ENCODE peak calls at places on chromosome 11, in seven cellular contexts. One of them, this sample, is unnamed.

GRCh38 chr11:107856981-107857517 is 1.5 kb downstream of the SLC35F2 start:
- DNase-seq in cardiac muscle cell: no peak
- DNase-seq in K562: no peak
- DNase-seq in stomach: no peak
- DNase-seq in GM23338: no peak
- DNase-seq in H9: no peak
- DNase-seq in A549: peak; percentile 24
- DNase-seq in this sample: no peak

GRCh38 chr11:110409174-110409573 is 20.6 kb upstream of the FDX1 start:
- DNase-seq in cardiac muscle cell: peak; percentile 71
- DNase-seq in K562: no peak
- DNase-seq in stomach: no peak
- DNase-seq in GM23338: no peak
- DNase-seq in H9: no peak
- DNase-seq in A549: no peak
- DNase-seq in this sample: no peak

GRCh38 chr11:64757549-64758329 is 2.0 kb downstream of the PYGM start:
- DNase-seq in cardiac muscle cell: no peak
- DNase-seq in K562: no peak
- DNase-seq in stomach: no peak
- DNase-seq in GM23338: no peak
- DNase-seq in H9: no peak
- DNase-seq in A549: no peak
- DNase-seq in this sample: no peak

GRCh38 chr11:126186708-126187481 is 24.6 kb downstream of the RPUSD4 start:
- DNase-seq in cardiac muscle cell: no peak
- DNase-seq in K562: no peak
- DNase-seq in stomach: no peak
- DNase-seq in GM23338: peak; percentile 53
- DNase-seq in H9: no peak
- DNase-seq in A549: no peak
- DNase-seq in this sample: no peak

GRCh38 chr11:22785251-22785650 is 44.4 kb downstream of the SVIP start:
- DNase-seq in cardiac muscle cell: peak; percentile 63
- DNase-seq in K562: no peak
- DNase-seq in stomach: no peak
- DNase-seq in GM23338: no peak
- DNase-seq in H9: no peak
- DNase-seq in A549: no peak
- DNase-seq in this sample: no peak

GRCh38 chr11:75449271-75449670 is 16.3 kb upstream of the KLHL35 start:
- DNase-seq in cardiac muscle cell: no peak
- DNase-seq in K562: no peak
- DNase-seq in stomach: no peak
- DNase-seq in GM23338: no peak
- DNase-seq in H9: no peak
- DNase-seq in A549: no peak
- DNase-seq in this sample: no peak

GRCh38 chr11:116692318-116693106 is 80.3 kb downstream of the BUD13 start:
- DNase-seq in cardiac muscle cell: no peak
- DNase-seq in K562: peak; percentile 3
- DNase-seq in stomach: no peak
- DNase-seq in GM23338: no peak
- DNase-seq in H9: no peak
- DNase-seq in A549: no peak
- DNase-seq in this sample: no peak

GRCh38 chr11:36394056-36394455 is 98.0 kb downstream of the PRR5L start:
- DNase-seq in cardiac muscle cell: no peak
- DNase-seq in K562: no peak
- DNase-seq in stomach: no peak
- DNase-seq in GM23338: no peak
- DNase-seq in H9: no peak
- DNase-seq in A549: no peak
- DNase-seq in this sample: no peak

GRCh38 chr11:9528573-9529332 is 44.7 kb upstream of the WEE1 start:
- DNase-seq in cardiac muscle cell: no peak
- DNase-seq in K562: no peak
- DNase-seq in stomach: no peak
- DNase-seq in GM23338: no peak
- DNase-seq in H9: no peak
- DNase-seq in A549: no peak
- DNase-seq in this sample: no peak

GRCh38 chr11:1532606-1533341 is 39.3 kb downstream of the DUSP8 start:
- DNase-seq in cardiac muscle cell: no peak
- DNase-seq in K562: no peak
- DNase-seq in stomach: no peak
- DNase-seq in GM23338: no peak
- DNase-seq in H9: no peak
- DNase-seq in A549: no peak
- DNase-seq in this sample: no peak

GRCh38 chr11:122979815-122980656 is 1.6 kb downstream of the BSX start:
- DNase-seq in cardiac muscle cell: no peak
- DNase-seq in K562: no peak
- DNase-seq in stomach: no peak
- DNase-seq in GM23338: peak; percentile 55
- DNase-seq in H9: peak; percentile 47
- DNase-seq in A549: no peak
- DNase-seq in this sample: no peak

GRCh38 chr11:74366576-74366975 is 31.7 kb downstream of the PGM2L1 start:
- DNase-seq in cardiac muscle cell: peak; percentile 92
- DNase-seq in K562: no peak
- DNase-seq in stomach: no peak
- DNase-seq in GM23338: peak; percentile 38
- DNase-seq in H9: no peak
- DNase-seq in A549: no peak
- DNase-seq in this sample: no peak

GRCh38 chr11:118438314-118438931 is 2.1 kb downstream of the KMT2A start:
- DNase-seq in cardiac muscle cell: peak; percentile 86
- DNase-seq in K562: peak; percentile 35
- DNase-seq in stomach: no peak
- DNase-seq in GM23338: peak; percentile 80
- DNase-seq in H9: peak; percentile 63
- DNase-seq in A549: peak; percentile 61
- DNase-seq in this sample: peak; percentile 27

GRCh38 chr11:122322369-122322768 is 206.4 kb upstream of the BLID start:
- DNase-seq in cardiac muscle cell: peak; percentile 78
- DNase-seq in K562: no peak
- DNase-seq in stomach: no peak
- DNase-seq in GM23338: no peak
- DNase-seq in H9: no peak
- DNase-seq in A549: no peak
- DNase-seq in this sample: no peak

GRCh38 chr11:133163463-133164419 is 368.6 kb downstream of the OPCML start:
- DNase-seq in cardiac muscle cell: peak; percentile 61
- DNase-seq in K562: peak; percentile 17
- DNase-seq in stomach: no peak
- DNase-seq in GM23338: peak; percentile 86
- DNase-seq in H9: peak; percentile 40
- DNase-seq in A549: peak; percentile 42
- DNase-seq in this sample: no peak
- TF ChIP-seq CTCF in cardiac muscle cell: peak; percentile 68
- TF ChIP-seq CTCF in K562: peak; percentile 43
- TF ChIP-seq CTCF in stomach: peak; percentile 58
- TF ChIP-seq CTCF in GM23338: peak; percentile 87
- TF ChIP-seq CTCF in H9: peak; percentile 86
- TF ChIP-seq CTCF in A549: peak; percentile 42
- TF ChIP-seq CTCF in this sample: peak; percentile 71

DNA sequence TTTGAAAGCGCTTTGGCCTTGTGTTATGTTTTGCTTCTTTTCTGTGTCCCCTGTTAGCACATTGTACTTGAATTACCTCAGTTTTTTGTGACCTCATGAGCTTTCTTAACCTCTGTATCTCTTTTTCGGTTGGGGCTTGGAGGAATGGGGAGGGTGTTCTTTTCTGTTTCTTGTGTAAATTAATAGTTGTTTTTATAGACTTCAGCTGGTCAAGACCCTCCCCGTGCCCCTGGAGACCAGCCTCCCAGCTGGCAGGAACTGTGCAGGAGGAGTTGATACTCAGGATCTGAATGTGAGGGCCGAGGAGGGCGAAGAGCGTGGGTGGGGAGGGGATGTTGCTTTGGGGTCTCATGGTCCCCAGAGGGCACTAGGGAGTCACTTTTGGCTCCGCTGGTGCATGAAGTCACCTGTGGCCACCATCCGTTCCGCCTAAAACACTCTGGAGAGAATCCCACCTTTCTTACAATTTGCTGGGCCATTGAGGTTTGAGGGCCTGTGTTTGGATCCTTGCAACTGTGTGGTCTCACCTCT is 44.3 kb upstream of the NNMT start:
- DNase-seq in cardiac muscle cell: no peak
- DNase-seq in K562: peak; percentile 61
- DNase-seq in stomach: no peak
- DNase-seq in GM23338: peak; percentile 74
- DNase-seq in H9: peak; percentile 61
- DNase-seq in A549: no peak
- DNase-seq in this sample: no peak
- TF ChIP-seq CTCF in cardiac muscle cell: no peak
- TF ChIP-seq CTCF in K562: peak; percentile 51
- TF ChIP-seq CTCF in stomach: no peak
- TF ChIP-seq CTCF in GM23338: peak; percentile 45
- TF ChIP-seq CTCF in H9: peak; percentile 54
- TF ChIP-seq CTCF in A549: no peak
- TF ChIP-seq CTCF in this sample: no peak

DNA sequence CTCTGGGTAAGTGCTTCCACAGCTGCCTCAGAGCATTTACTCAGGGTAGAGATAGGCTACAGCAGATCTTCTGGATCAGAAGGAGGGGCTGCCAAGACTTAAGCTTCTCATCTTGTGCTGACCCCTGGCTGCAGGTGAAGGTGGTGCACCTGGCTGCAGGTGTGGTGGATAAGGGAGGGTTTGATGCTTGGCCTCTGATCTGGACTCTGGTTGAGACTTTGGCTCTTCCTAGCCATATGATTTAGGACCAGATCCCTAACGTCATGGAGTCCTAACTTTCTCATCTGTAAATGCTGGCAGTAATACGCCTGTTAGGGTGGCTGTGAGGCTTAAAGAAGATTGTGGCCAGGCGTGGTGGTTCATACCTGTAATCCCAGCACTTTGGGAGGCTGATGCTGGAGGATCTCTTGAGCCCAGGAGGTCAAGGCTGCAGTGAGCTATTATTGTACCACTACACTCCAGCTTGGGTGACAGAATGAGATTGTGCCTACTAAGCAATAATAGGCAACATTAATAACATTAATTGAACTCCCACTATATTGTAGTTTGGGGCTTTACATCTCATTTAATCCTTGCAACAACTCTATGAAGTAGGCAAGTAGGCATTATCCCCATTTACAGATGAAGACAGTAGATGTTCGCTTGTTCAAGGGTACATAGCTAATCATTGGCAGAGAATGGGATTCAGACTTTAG is 10.7 kb downstream of the DTX4 start:
- DNase-seq in cardiac muscle cell: no peak
- DNase-seq in K562: peak; percentile 36
- DNase-seq in stomach: peak; percentile 44
- DNase-seq in GM23338: peak; percentile 87
- DNase-seq in H9: peak; percentile 81
- DNase-seq in A549: peak; percentile 23
- DNase-seq in this sample: no peak
- TF ChIP-seq CTCF in cardiac muscle cell: peak; percentile 7
- TF ChIP-seq CTCF in K562: peak; percentile 31
- TF ChIP-seq CTCF in stomach: peak; percentile 44
- TF ChIP-seq CTCF in GM23338: peak; percentile 80
- TF ChIP-seq CTCF in H9: peak; percentile 86
- TF ChIP-seq CTCF in A549: no peak
- TF ChIP-seq CTCF in this sample: peak; percentile 66

GRCh38 chr11:94107363-94107762 is 21.3 kb upstream of the PANX1 start:
- DNase-seq in cardiac muscle cell: peak; percentile 6
- DNase-seq in K562: no peak
- DNase-seq in stomach: no peak
- DNase-seq in GM23338: peak; percentile 17
- DNase-seq in H9: no peak
- DNase-seq in A549: no peak
- DNase-seq in this sample: no peak
- TF ChIP-seq CTCF in cardiac muscle cell: peak; percentile 19
- TF ChIP-seq CTCF in K562: no peak
- TF ChIP-seq CTCF in stomach: no peak
- TF ChIP-seq CTCF in GM23338: peak; percentile 36
- TF ChIP-seq CTCF in H9: peak; percentile 41
- TF ChIP-seq CTCF in A549: no peak
- TF ChIP-seq CTCF in this sample: no peak

GRCh38 chr11:12235549-12235944 is 125.2 kb downstream of the MICAL2 start:
- DNase-seq in cardiac muscle cell: peak; percentile 43
- DNase-seq in K562: peak; percentile 28
- DNase-seq in stomach: no peak
- DNase-seq in GM23338: no peak
- DNase-seq in H9: no peak
- DNase-seq in A549: peak; percentile 38
- DNase-seq in this sample: no peak
- TF ChIP-seq CTCF in cardiac muscle cell: peak; percentile 13
- TF ChIP-seq CTCF in K562: peak; percentile 56
- TF ChIP-seq CTCF in stomach: no peak
- TF ChIP-seq CTCF in GM23338: no peak
- TF ChIP-seq CTCF in H9: peak; percentile 39
- TF ChIP-seq CTCF in A549: no peak
- TF ChIP-seq CTCF in this sample: no peak

DNA sequence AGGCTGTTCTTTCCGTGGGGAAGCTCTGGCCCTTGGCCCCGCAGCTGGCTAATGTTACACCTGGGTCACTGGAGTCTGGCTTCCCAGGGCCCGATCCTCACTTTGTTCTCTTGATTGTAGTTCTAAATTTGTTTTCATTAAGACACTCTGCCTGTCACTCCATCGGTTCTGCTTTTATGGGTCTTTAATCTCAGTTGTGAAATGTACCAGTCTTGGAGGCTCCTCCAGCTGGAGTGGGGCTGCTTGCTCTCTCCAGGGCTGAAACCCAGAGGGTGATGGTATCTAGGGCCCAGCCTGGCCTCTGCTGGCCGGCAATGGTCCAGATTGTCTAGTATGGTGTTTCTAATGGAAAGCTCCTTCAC is 352.9 kb downstream of the TENM4 start:
- DNase-seq in cardiac muscle cell: peak; percentile 56
- DNase-seq in K562: no peak
- DNase-seq in stomach: no peak
- DNase-seq in GM23338: no peak
- DNase-seq in H9: no peak
- DNase-seq in A549: no peak
- DNase-seq in this sample: no peak
- TF ChIP-seq CTCF in cardiac muscle cell: peak; percentile 16
- TF ChIP-seq CTCF in K562: no peak
- TF ChIP-seq CTCF in stomach: no peak
- TF ChIP-seq CTCF in GM23338: no peak
- TF ChIP-seq CTCF in H9: no peak
- TF ChIP-seq CTCF in A549: no peak
- TF ChIP-seq CTCF in this sample: no peak

DNA sequence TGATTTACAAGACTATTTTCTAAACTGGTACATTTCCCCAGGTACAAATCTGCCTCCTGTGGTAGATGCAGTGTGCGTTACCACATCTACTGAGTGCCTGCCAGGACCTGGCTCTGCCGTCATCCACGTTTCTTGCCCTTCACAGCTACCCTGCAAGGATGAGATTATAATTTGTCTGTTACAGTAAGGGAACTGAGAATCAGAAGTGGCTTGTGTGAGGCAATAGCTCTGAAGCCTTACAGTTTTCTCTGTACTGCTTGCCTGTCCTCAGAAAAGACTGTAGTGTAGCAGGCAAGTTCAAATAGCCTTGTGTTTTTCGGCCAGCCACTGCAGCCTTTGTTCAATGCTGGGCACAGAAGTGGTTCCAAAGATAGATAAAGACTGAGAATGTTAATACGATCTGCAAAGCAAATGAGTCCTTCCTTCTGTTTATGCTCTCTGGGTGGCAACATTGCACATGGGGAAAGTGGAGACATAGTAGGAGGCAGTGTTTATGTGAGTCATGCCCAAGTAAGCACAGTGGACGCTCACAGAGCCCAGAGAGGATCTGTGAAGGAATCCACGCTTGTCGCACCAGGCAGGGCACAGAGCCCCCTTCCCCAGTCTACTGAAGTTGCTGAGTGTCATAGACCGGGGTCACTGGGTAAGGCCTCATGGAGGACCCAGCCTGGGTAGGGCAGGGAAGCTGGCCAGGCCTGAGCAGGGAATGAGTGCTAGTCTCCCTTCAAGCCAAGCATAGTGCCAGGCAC is 49.1 kb downstream of the MICAL2 start:
- DNase-seq in cardiac muscle cell: peak; percentile 87
- DNase-seq in K562: no peak
- DNase-seq in stomach: no peak
- DNase-seq in GM23338: no peak
- DNase-seq in H9: no peak
- DNase-seq in A549: peak; percentile 59
- DNase-seq in this sample: no peak
- TF ChIP-seq CTCF in cardiac muscle cell: peak; percentile 13
- TF ChIP-seq CTCF in K562: no peak
- TF ChIP-seq CTCF in stomach: no peak
- TF ChIP-seq CTCF in GM23338: no peak
- TF ChIP-seq CTCF in H9: no peak
- TF ChIP-seq CTCF in A549: peak; percentile 36
- TF ChIP-seq CTCF in this sample: no peak